ENCODE peak calls at places on chromosomes 2 and 18, in six cellular contexts. N is iris pigment epithelial cell, E is Kasumi-1, Q is NCI-H1092 treated with DMSO at 0.1 percent for 48 hours, C is NB4, X is endothelial cell. F is an unnamed sample.

GRCh38 chr2:115094441-115094840 is 652.0 kb downstream of the DPP10 start:
- DNase-seq in N (no peak), E (no peak), Q (no peak), C (no peak), X (no peak), F (no peak)

GRCh38 chr2:70552501-70553333 is 909 bp downstream of the TGFA start:
- DNase-seq in N (no peak), E (peak; percentile 16), Q (no peak), C (peak; percentile 76), X (peak; percentile 34), F (no peak)

GRCh38 chr2:101255501-101255900 is 2.8 kb downstream of the CNOT11 start:
- DNase-seq in N (peak; percentile 71), E (no peak), Q (no peak), C (peak; percentile 53), X (no peak), F (no peak)

GRCh38 chr2:20027715-20028434 is 15.4 kb upstream of the MATN3 start:
- DNase-seq in N (peak; percentile 60), E (no peak), Q (no peak), C (no peak), X (no peak), F (no peak)

GRCh38 chr2:105388971-105389381 is 9.9 kb downstream of the FHL2 start:
- DNase-seq in N (peak; percentile 96), E (no peak), Q (no peak), C (no peak), X (no peak), F (no peak)

GRCh38 chr2:170714156-170715061 is 728 bp upstream of the SP5 start:
- DNase-seq in N (no peak), E (peak; percentile 48), Q (no peak), C (peak; percentile 35), X (peak; percentile 28), F (no peak)

GRCh38 chr18:13614701-13615288 is 111.6 kb downstream of the FAM210A start:
- DNase-seq in N (no peak), E (peak; percentile 66), Q (no peak), C (no peak), X (no peak), F (peak; percentile 56)

GRCh38 chr2:65913914-65914786 is 481.8 kb upstream of the SPRED2 start:
- DNase-seq in N (no peak), E (no peak), Q (no peak), C (no peak), X (no peak), F (no peak)

GRCh38 chr2:223633656-223634055 is 31.5 kb upstream of the SCG2 start:
- DNase-seq in N (no peak), E (no peak), Q (peak; percentile 30), C (no peak), X (no peak), F (no peak)

GRCh38 chr2:200812122-200813022 is 662 bp downstream of the BZW1 start:
- DNase-seq in N (peak; percentile 62), E (peak; percentile 73), Q (peak; percentile 31), C (peak; percentile 87), X (peak; percentile 78), F (peak; percentile 79)

GRCh38 chr2:39725401-39725800 is 53.7 kb downstream of the THUMPD2 start:
- DNase-seq in N (no peak), E (no peak), Q (no peak), C (no peak), X (no peak), F (no peak)

GRCh38 chr2:15756011-15756550 is 164.4 kb downstream of the DDX1 start:
- DNase-seq in N (no peak), E (no peak), Q (no peak), C (no peak), X (no peak), F (no peak)

GRCh38 chr2:151637284-151637781 is 96.9 kb downstream of the NEB start:
- DNase-seq in N (no peak), E (peak; percentile 99), Q (no peak), C (peak; percentile 91), X (no peak), F (peak; percentile 64)

GRCh38 chr2:168635065-168635577 is 167.3 kb upstream of the NOSTRIN start:
- DNase-seq in N (peak; percentile 56), E (peak; percentile 94), Q (no peak), C (no peak), X (no peak), F (no peak)

GRCh38 chr2:73922681-73923080 is 4.0 kb upstream of the DGUOK start:
- DNase-seq in N (no peak), E (no peak), Q (no peak), C (no peak), X (no peak), F (no peak)

GRCh38 chr2:23988371-23988770 is 21.5 kb upstream of the MFSD2B start:
- DNase-seq in N (no peak), E (peak; percentile 63), Q (no peak), C (peak; percentile 34), X (no peak), F (peak; percentile 19)

F was measured in GM12865.